ENCODE peak calls at places on chromosomes 2 and 18, in six cellular contexts. T is brain microvascular endothelial cell, X is cardiac fibroblast, O is psoas muscle, L is BJ, J is MM.1S. B is an unnamed sample.
A peak's percentile ranks its signal among the peaks of the same experiment; 100 is the strongest.

GRCh38 chr2:23287250-23287704 is 97.7 kb upstream of the KLHL29 start:
- DNase-seq in T (peak; percentile 69), X (peak; percentile 84), O (peak; percentile 27), L (peak; percentile 92), J (no peak), B (peak; percentile 55)

GRCh38 chr18:30376515-30376914 is 666.0 kb downstream of the DSC3 start:
- DNase-seq in T (no peak), X (no peak), O (no peak), L (no peak), J (no peak), B (no peak)

GRCh38 chr2:7672027-7672684 is 754.9 kb downstream of the RNF144A start:
- DNase-seq in T (peak; percentile 62), X (peak; percentile 41), O (peak; percentile 24), L (no peak), J (peak; percentile 22), B (no peak)

GRCh38 chr2:196987298-196987653 is 60.8 kb upstream of the PGAP1 start:
- DNase-seq in T (no peak), X (no peak), O (no peak), L (no peak), J (no peak), B (no peak)

GRCh38 chr2:8157621-8158020 is 524.2 kb upstream of the ID2 start:
- DNase-seq in T (no peak), X (no peak), O (no peak), L (no peak), J (no peak), B (no peak)

GRCh38 chr2:50863218-50863617 is 168.7 kb downstream of the NRXN1 start:
- DNase-seq in T (no peak), X (no peak), O (no peak), L (no peak), J (peak; percentile 85), B (no peak)

GRCh38 chr18:10485475-10485874 is 31.0 kb downstream of the APCDD1 start:
- DNase-seq in T (no peak), X (no peak), O (no peak), L (no peak), J (no peak), B (no peak)

GRCh38 chr2:221527759-221528444 is 44.2 kb downstream of the EPHA4 start:
- DNase-seq in T (no peak), X (peak; percentile 37), O (no peak), L (no peak), J (no peak), B (no peak)

GRCh38 chr2:235611756-235612155 is 117.9 kb downstream of the AGAP1 start:
- DNase-seq in T (no peak), X (no peak), O (no peak), L (no peak), J (no peak), B (no peak)

GRCh38 chr2:20071397-20072383 is 20.3 kb upstream of the LAPTM4A start:
- DNase-seq in T (peak; percentile 63), X (peak; percentile 98), O (no peak), L (peak; percentile 94), J (no peak), B (peak; percentile 77)

GRCh38 chr18:24072743-24073142 is 58.2 kb downstream of the TTC39C start:
- DNase-seq in T (no peak), X (no peak), O (no peak), L (no peak), J (no peak), B (no peak)

GRCh38 chr18:13565228-13565627 is 161.1 kb downstream of the FAM210A start:
- DNase-seq in T (no peak), X (no peak), O (peak; percentile 41), L (no peak), J (no peak), B (no peak)

GRCh38 chr2:231617059-231617926 is 24.6 kb downstream of the TEX44 start:
- DNase-seq in T (no peak), X (no peak), O (no peak), L (no peak), J (no peak), B (no peak)

GRCh38 chr2:72862239-72862988 is 24.8 kb upstream of the SPR start:
- DNase-seq in T (peak; percentile 71), X (peak; percentile 92), O (peak; percentile 87), L (no peak), J (peak; percentile 86), B (peak; percentile 89)

GRCh38 chr2:65023742-65024141 is 32.5 kb upstream of the CEP68 start:
- DNase-seq in T (no peak), X (no peak), O (no peak), L (no peak), J (no peak), B (no peak)

GRCh38 chr2:201466050-201466660 is 14.6 kb downstream of the STRADB start:
- DNase-seq in T (peak; percentile 73), X (peak; percentile 70), O (no peak), L (peak; percentile 59), J (no peak), B (peak; percentile 32)

GRCh38 chr2:71505086-71505769 is 51.9 kb downstream of the DYSF start:
- DNase-seq in T (no peak), X (peak; percentile 56), O (peak; percentile 40), L (no peak), J (no peak), B (no peak)

GRCh38 chr2:240932001-240932723 is 26.0 kb downstream of the CROCC2 start:
- DNase-seq in T (no peak), X (no peak), O (no peak), L (no peak), J (no peak), B (peak; percentile 10)

GRCh38 chr18:47627030-47627429 is 303.4 kb downstream of the SMAD2 start:
- DNase-seq in T (no peak), X (no peak), O (no peak), L (no peak), J (no peak), B (no peak)

GRCh38 chr2:10987861-10988260 is 76.1 kb downstream of the KCNF1 start:
- DNase-seq in T (no peak), X (no peak), O (no peak), L (no peak), J (no peak), B (no peak)

GRCh38 chr2:85799215-85799956 is 45.6 kb downstream of the ATOH8 start:
- DNase-seq in T (no peak), X (no peak), O (no peak), L (no peak), J (no peak), B (peak; percentile 15)

GRCh38 chr2:77484026-77484425 is 38.1 kb downstream of the LRRTM4 start:
- DNase-seq in T (no peak), X (no peak), O (no peak), L (no peak), J (peak; percentile 18), B (no peak)

DNA sequence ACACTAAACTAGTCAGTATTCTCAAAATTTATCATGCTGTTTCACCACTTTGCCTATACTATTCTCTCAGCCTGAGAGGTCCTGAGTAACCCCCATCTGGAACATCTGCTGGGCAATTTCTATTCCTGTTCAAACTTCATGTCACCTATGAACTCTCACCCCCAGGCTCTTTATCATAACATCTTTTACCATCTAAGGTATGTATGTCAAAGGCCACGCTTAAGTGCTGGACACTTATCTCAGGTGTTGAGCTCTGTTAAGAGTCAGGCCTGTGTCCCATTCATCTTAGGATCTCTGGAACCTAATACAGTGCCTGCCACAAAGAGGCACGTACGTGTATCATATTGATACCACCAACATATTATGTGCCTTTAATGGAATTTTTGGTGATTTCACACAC is 4.9 kb downstream of the AAK1 start:
- DNase-seq in T (no peak), X (no peak), O (no peak), L (no peak), J (no peak), B (no peak)
- H3K4me3 ChIP-seq in T (no peak overlapping the region), X (no peak overlapping the region), O (no peak overlapping the region), L (no peak overlapping the region), J (no peak overlapping the region), B (no peak overlapping the region)

GRCh38 chr2:19051238-19051831 is 307.1 kb downstream of the OSR1 start:
- DNase-seq in T (no peak), X (peak; percentile 22), O (no peak), L (no peak), J (no peak), B (no peak)
- TF ChIP-seq CTCF in T (peak; percentile 9), X (no peak), O (no peak), L (no peak), J (no peak), B (no peak)

GRCh38 chr2:9948721-9949120 is 2.8 kb upstream of the GRHL1 start:
- DNase-seq in T (no peak), X (no peak), O (no peak), L (no peak), J (no peak), B (no peak)

GRCh38 chr2:9951272-9951521 is 296 bp upstream of the GRHL1 start:
- DNase-seq in T (no peak), X (no peak), O (no peak), L (no peak), J (no peak), B (no peak)

GRCh38 chr2:9949239-9949991 is 2.1 kb upstream of the GRHL1 start:
- DNase-seq in T (no peak), X (no peak), O (no peak), L (no peak), J (no peak), B (no peak)

GRCh38 chr2:9950521-9951271 is 797 bp upstream of the GRHL1 start:
- DNase-seq in T (no peak), X (no peak), O (peak; percentile 33), L (no peak), J (peak; percentile 43), B (peak; percentile 23)

DNA sequence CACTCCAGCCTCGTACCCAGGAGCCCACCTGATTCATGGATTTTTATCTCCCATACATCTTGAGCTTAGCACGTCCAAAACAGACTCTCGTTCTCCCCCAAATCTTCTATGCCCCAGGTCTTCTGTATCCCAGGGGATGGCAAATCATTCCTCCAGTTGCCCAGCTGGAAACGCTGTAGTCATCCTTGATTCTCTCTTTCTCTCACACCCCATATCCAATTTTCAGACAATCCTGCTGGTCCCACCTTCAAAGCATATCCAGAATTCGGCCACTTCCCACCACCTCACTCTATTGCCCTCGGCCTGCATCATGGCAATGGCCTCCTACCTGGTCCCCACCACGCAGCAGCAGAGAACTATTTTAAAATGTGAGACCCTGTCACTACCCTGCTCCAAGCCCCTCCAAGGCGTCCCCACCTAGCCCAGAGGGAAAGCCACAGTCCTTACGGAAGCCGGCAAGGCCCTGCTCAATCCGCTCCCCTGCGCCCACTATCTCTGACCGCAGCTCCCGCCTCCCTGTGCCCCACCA is 1.4 kb upstream of the GRHL1 start:
- DNase-seq in T (no peak), X (no peak), O (no peak), L (no peak), J (no peak), B (no peak)
- H3K4me3 ChIP-seq in T (no peak overlapping the region), X (no peak overlapping the region), O (peak overlapping the region; percentile 87), L (no peak overlapping the region), J (peak overlapping the region; percentile 59), B (no peak overlapping the region)

DNA sequence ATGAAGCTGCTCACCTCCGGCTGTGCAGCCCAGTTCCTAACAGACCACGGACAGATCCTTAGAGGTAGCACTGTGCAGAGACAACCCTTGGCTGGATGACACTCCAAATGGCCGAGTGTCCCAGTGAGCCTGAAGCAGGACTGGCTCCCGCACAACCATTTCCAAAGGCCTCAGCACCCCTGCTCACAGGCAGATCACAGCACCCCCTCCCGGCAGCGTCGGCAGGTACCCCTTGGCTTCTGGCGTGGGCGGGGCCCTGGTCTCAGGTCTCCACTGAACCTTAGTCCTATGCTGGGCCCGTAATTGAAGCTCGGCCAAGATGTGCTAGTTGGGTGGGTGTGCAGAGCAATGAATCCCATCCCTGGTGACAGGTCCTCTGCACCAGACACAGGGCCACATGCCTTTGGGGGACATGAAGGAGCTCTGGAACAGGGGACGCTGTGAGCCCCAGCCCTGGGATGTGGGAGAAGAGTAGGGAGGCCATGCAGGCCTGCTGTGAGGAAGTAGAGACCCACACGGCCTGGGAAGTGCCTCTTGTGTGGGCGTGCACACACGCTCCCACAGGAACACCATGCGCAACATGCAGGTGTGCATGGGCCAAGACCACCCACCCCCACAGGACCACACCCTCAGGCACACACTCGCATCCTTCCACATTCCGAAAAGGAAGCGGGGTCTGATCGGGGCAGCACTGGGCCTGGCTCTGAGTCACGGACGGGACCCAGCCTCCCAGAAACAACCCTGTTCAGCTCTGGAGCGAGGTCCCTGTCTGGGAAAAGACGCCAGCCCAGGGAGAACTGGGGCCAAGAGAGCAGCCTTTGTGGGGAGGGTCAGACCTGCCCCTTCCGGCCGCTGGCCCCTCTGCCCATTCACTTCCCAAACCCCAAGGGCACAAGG is 2.8 kb downstream of the DUSP2 start:
- DNase-seq in T (no peak), X (no peak), O (no peak), L (no peak), J (no peak), B (no peak)
- TF ChIP-seq CTCF in T (peak; percentile 14), X (no peak), O (no peak), L (no peak), J (peak; percentile 8), B (no peak)